ENCODE peak calls at places on chromosome 12, in seven cellular contexts. Y is stimulated activated CD4-positive, alpha-beta T cell treated with anti-CD3 and anti-CD28 coated beads, Interleukin-12 subunit alpha, Interleukin-12 subunit beta, amount 100 ng/mL, for 4 hours; D is AG09309; R is fibroblast of the aortic adventitia; H is frontal cortex; S is naive thymus-derived CD8-positive, alpha-beta T cell; V is breast epithelium. E is an unnamed sample.

GRCh38 chr12:24697295-24697694 is 251.6 kb downstream of the BCAT1 start:
- DNase-seq in S (no peak), H (no peak), D (no peak), Y (no peak), V (no peak), R (no peak), E (no peak)

GRCh38 chr12:123139926-123140674 is 10.8 kb downstream of the PITPNM2 start:
- DNase-seq in R (peak; percentile 37), V (no peak), Y (no peak), D (no peak), S (no peak), H (no peak), E (no peak)

GRCh38 chr12:55244309-55244708 is at the start of gene OR6C74:
- DNase-seq in H (no peak), Y (no peak), R (no peak), S (no peak), D (no peak), V (no peak), E (no peak)

GRCh38 chr12:13982010-13982409 is 608 bp upstream of the GRIN2B start:
- DNase-seq in H (no peak), D (no peak), Y (no peak), V (no peak), S (no peak), R (no peak), E (no peak)

GRCh38 chr12:41965996-41966395 is 178.7 kb downstream of the GXYLT1 start:
- DNase-seq in R (no peak), H (no peak), Y (no peak), D (no peak), V (no peak), S (no peak), E (no peak)

GRCh38 chr12:8665729-8666128 is 3.1 kb upstream of the MFAP5 start:
- DNase-seq in R (peak; percentile 73), S (no peak), D (peak; percentile 60), H (no peak), V (no peak), Y (no peak), E (no peak)

GRCh38 chr12:49133014-49133413 is 1.8 kb upstream of the TUBA1B start:
- DNase-seq in Y (no peak), S (no peak), H (no peak), V (no peak), D (no peak), R (peak; percentile 28), E (no peak)

GRCh38 chr12:30533518-30533917 is 162.2 kb downstream of the IPO8 start:
- DNase-seq in R (peak; percentile 13), V (no peak), Y (no peak), H (no peak), S (no peak), D (no peak), E (no peak)

GRCh38 chr12:11807453-11807852 is 158.0 kb downstream of the ETV6 start:
- DNase-seq in D (no peak), R (no peak), V (no peak), Y (no peak), S (no peak), H (no peak), E (no peak)

GRCh38 chr12:7749442-7749841 is 2.3 kb upstream of the CLEC4C start:
- DNase-seq in R (no peak), Y (no peak), V (no peak), S (no peak), H (no peak), D (no peak), E (no peak)

GRCh38 chr12:12032771-12033588 is 37.8 kb upstream of the BCL2L14 start:
- DNase-seq in D (peak; percentile 61), R (peak; percentile 94), V (peak; percentile 74), S (peak; percentile 84), H (peak; percentile 39), Y (peak; percentile 67), E (peak; percentile 89)

E was measured in activated effector memory CD4-positive, alpha-beta T cell treated with anti-CD3 and anti-CD28 coated beads, Interleukin-2, amount 50 U/mL, for 16 hours.